ENCODE peak calls at places on chromosome 18, in four cellular contexts. N is WERI-Rb-1, A is heart right ventricle, W is spleen. O is an unnamed sample.

GRCh38 chr18:3186678-3187658 is 32.8 kb downstream of the MYOM1 start:
- DNase-seq in N (no peak), A (no peak), W (no peak), O (no peak)

GRCh38 chr18:50967714-50968661 is at the start of gene ELAC1:
- DNase-seq in N (peak), A (peak), W (peak), O (peak)

GRCh38 chr18:28115149-28115550 is 61.8 kb downstream of the CDH2 start:
- DNase-seq in N (no peak), A (no peak), W (no peak), O (peak)

GRCh38 chr18:22186484-22186971 is 17.1 kb downstream of the GATA6 start:
- DNase-seq in N (no peak), A (no peak), W (no peak), O (peak)

GRCh38 chr18:4251873-4252272 is 203.2 kb downstream of the DLGAP1 start:
- DNase-seq in N (no peak), A (no peak), W (no peak), O (no peak)

GRCh38 chr18:63819780-63820179 is 44.6 kb downstream of the SERPINB7 start:
- DNase-seq in N (no peak), A (no peak), W (no peak), O (no peak)

GRCh38 chr18:63570721-63571120 is 16.4 kb upstream of the SERPINB13 start:
- DNase-seq in N (no peak), A (no peak), W (no peak), O (no peak)

GRCh38 chr18:75618146-75618545 is 190.6 kb upstream of the SMIM21 start:
- DNase-seq in N (no peak), A (no peak), W (no peak), O (no peak)

GRCh38 chr18:70417847-70418246 is 129.0 kb downstream of the SOCS6 start:
- DNase-seq in N (no peak), A (no peak), W (no peak), O (no peak)

GRCh38 chr18:6795307-6795706 is 65.8 kb downstream of the ARHGAP28 start:
- DNase-seq in N (no peak), A (no peak), W (no peak), O (no peak)

GRCh38 chr18:79512461-79513380 is 117.0 kb downstream of the NFATC1 start:
- DNase-seq in N (peak), A (no peak), W (peak), O (peak)

GRCh38 chr18:69250305-69251151 is 150.2 kb upstream of the DOK6 start:
- DNase-seq in N (peak), A (no peak), W (no peak), O (no peak)

GRCh38 chr18:8948471-8949149 is 153.9 kb upstream of the NDUFV2 start:
- DNase-seq in N (no peak), A (no peak), W (no peak), O (no peak)

GRCh38 chr18:8947576-8947975 is 154.9 kb upstream of the NDUFV2 start:
- DNase-seq in N (no peak), A (no peak), W (no peak), O (peak)

GRCh38 chr18:8948011-8948410 is 154.5 kb upstream of the NDUFV2 start:
- DNase-seq in N (no peak), A (no peak), W (no peak), O (no peak)

GRCh38 chr18:8951491-8951890 is 151.0 kb upstream of the NDUFV2 start:
- DNase-seq in N (no peak), A (no peak), W (no peak), O (no peak)

DNA sequence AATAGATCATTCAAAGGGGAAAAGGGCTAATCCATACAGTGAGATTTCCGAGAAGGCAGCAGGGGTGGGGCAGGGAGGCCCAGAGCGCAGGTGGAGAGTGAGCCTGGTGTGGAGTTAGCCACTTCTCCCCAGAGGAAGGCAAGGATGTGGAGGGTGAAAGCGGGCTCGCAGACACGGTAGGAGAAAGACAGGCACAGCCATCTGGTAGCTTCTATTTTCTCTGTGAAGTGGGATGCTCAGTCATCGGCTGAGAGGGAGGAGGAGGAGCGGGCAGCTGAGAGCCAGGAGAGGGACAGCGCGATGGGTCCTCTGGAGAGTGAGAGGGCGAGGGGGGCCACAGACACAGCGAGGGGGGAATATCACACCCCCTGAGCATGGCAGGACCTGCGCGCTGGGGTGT is 153.3 kb upstream of the NDUFV2 start:
- DNase-seq in N (peak), A (no peak), W (no peak), O (no peak)
- H3K4me3 ChIP-seq in N (no peak), A (no peak), W (no peak), O (no peak)

GRCh38 chr18:58310517-58310916 is 266.5 kb downstream of the NEDD4L start:
- DNase-seq in N (no peak), A (peak), W (peak), O (no peak)
- H3K4me3 ChIP-seq in N (no peak), A (no peak), W (no peak), O (no peak)

GRCh38 chr18:67144342-67144741 is 372.2 kb downstream of the DSEL start:
- DNase-seq in N (no peak), A (no peak), W (no peak), O (no peak)
- H3K4me3 ChIP-seq in N (no peak), A (no peak), W (no peak), O (no peak)

GRCh38 chr18:55384115-55384514 is 203.9 kb downstream of the TCF4 start:
- DNase-seq in N (no peak), A (no peak), W (no peak), O (no peak)

GRCh38 chr18:55385770-55386169 is 202.2 kb downstream of the TCF4 start:
- DNase-seq in N (no peak), A (no peak), W (no peak), O (no peak)

GRCh38 chr18:55386545-55386944 is 201.4 kb downstream of the TCF4 start:
- DNase-seq in N (no peak), A (no peak), W (no peak), O (no peak)

GRCh38 chr18:55382277-55382805 is 205.7 kb downstream of the TCF4 start:
- DNase-seq in N (no peak), A (no peak), W (no peak), O (no peak)

GRCh38 chr18:55384551-55385275 is 203.3 kb downstream of the TCF4 start:
- DNase-seq in N (peak), A (no peak), W (no peak), O (peak)
- H3K4me3 ChIP-seq in N (no peak), A (no peak), W (no peak), O (no peak)

GRCh38 chr18:48832961-48833700 is 117.6 kb downstream of the SMAD7 start:
- DNase-seq in N (peak), A (no peak), W (peak), O (peak)
- H3K4me3 ChIP-seq in N (no peak), A (no peak), W (peak), O (no peak)